ENCODE peak calls at places on chromosomes 1 and 21, in nine cellular contexts. B, S, C, L, I, D, G, N and M are unnamed samples.

GRCh38 chr1:221778535-221779142 is 36.8 kb upstream of the DUSP10 start:
- DNase-seq in B (peak), S (no peak), C (no peak), L (peak), I (no peak), D (peak), G (peak), N (no peak), M (peak)

GRCh38 chr1:35279555-35279904 is 11.0 kb downstream of the ZMYM4 start:
- DNase-seq in B (no peak), S (no peak), C (no peak), L (no peak), I (no peak), D (no peak), G (no peak), N (no peak), M (no peak)

GRCh38 chr1:236124965-236125364 is 17.4 kb upstream of the GPR137B start:
- DNase-seq in B (no peak), S (no peak), C (no peak), L (no peak), I (no peak), D (peak), G (no peak), N (no peak), M (peak)

GRCh38 chr1:55337801-55338447 is 122.8 kb upstream of the USP24 start:
- DNase-seq in B (peak), S (peak), C (peak), L (no peak), I (no peak), D (peak), G (peak), N (no peak), M (peak)

GRCh38 chr1:25787477-25788043 is 12.4 kb upstream of the SELENON start:
- DNase-seq in B (no peak), S (no peak), C (no peak), L (no peak), I (no peak), D (no peak), G (no peak), N (no peak), M (no peak)

GRCh38 chr1:205291577-205291976 is 30.0 kb downstream of the NUAK2 start:
- DNase-seq in B (no peak), S (no peak), C (no peak), L (no peak), I (no peak), D (no peak), G (no peak), N (no peak), M (peak)

GRCh38 chr1:221672160-221672762 is 69.6 kb downstream of the DUSP10 start:
- DNase-seq in B (no peak), S (peak), C (peak), L (no peak), I (no peak), D (no peak), G (no peak), N (no peak), M (no peak)

GRCh38 chr1:199287632-199288031 is 648.8 kb downstream of the PTPRC start:
- DNase-seq in B (no peak), S (peak), C (no peak), L (no peak), I (no peak), D (no peak), G (no peak), N (no peak), M (no peak)

GRCh38 chr1:174134000-174134659 is 25.2 kb upstream of the RABGAP1L start:
- DNase-seq in B (peak), S (no peak), C (no peak), L (no peak), I (no peak), D (peak), G (peak), N (no peak), M (no peak)

GRCh38 chr1:214707306-214708087 is 104.5 kb downstream of the CENPF start:
- DNase-seq in B (no peak), S (peak), C (peak), L (no peak), I (no peak), D (no peak), G (no peak), N (no peak), M (no peak)

DNA sequence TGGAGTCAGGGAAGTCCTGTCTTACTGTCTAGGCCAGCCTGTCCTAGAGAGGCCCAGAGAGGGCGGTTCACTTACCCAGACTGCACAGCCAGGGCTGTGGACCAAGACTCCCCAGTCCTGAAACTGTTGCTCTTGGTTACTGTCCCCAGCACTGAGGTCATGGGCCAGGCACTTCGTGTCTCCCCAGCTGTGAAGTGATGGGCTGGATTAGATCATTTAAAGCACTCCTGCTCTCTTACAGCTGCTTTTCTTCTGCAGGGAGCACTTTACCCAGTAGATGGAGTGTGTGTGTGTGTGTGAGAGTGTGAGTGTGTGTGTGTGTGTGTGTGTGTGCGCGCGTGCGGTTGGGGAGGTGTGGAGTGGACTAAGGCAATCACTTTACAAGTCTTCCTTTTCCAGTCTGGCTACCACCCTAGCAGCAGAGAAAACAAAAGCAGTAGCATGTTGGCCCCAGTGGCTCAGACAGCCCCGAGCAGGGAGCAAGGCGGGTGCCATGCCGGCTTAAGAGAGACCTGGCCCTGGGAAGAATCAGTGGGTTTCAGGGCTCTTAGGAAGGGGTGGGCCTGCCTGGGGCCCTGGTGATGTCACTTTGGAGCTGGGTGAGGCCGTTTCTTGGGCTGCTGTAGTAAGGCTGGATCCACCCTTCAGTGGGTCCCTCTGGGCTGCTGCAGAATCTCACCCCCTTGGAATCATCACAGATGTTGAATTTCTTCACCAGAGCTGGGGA is 2.4 kb downstream of the SPSB1 start:
- DNase-seq in B (peak), S (peak), C (peak), L (no peak), I (no peak), D (peak), G (peak), N (no peak), M (peak)
- TF ChIP-seq CTCF in B (peak), S (peak), C (peak), L (no peak), I (no peak), D (no peak), G (no peak), N (no peak), M (no peak)

GRCh38 chr21:36744560-36745231 is 45.8 kb downstream of the SIM2 start:
- DNase-seq in B (no peak), S (no peak), C (no peak), L (no peak), I (no peak), D (no peak), G (no peak), N (no peak), M (no peak)
- TF ChIP-seq CTCF in B (no peak), S (no peak), C (no peak), L (no peak), I (no peak), D (no peak), G (no peak), N (no peak), M (no peak)

DNA sequence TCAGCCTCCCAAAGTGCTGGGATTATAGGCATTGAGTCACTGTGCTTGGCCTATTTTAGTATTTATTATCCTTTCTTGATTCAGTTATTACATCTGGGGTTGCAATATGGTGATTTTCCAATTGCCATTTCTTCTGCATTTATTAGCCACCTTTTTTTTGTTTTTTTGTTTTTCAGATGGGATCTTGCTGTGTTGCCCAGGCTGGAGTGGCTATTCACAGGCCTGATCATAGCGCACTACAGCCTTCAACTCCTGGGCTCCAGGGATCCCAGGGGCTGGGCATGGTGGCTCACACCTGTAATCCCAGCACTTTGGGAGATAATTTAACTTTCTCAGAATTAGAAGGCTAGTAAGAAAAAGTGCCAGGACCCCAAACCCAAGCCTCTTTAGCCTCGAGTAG is 82.1 kb upstream of the PGD start:
- DNase-seq in B (no peak), S (no peak), C (no peak), L (no peak), I (no peak), D (no peak), G (no peak), N (no peak), M (no peak)
- TF ChIP-seq CTCF in B (no peak), S (no peak), C (no peak), L (no peak), I (no peak), D (no peak), G (no peak), N (no peak), M (no peak)

GRCh38 chr1:169529068-169529642 is 43.4 kb upstream of the SLC19A2 start:
- DNase-seq in B (no peak), S (no peak), C (peak), L (no peak), I (peak), D (peak), G (no peak), N (no peak), M (no peak)
- TF ChIP-seq CTCF in B (no peak), S (no peak), C (no peak), L (no peak), I (no peak), D (no peak), G (no peak), N (no peak), M (no peak)

GRCh38 chr1:24705260-24706073 is 39.8 kb upstream of the CLIC4 start:
- DNase-seq in B (no peak), S (peak), C (peak), L (no peak), I (no peak), D (peak), G (peak), N (peak), M (peak)
- TF ChIP-seq CTCF in B (no peak), S (no peak), C (no peak), L (no peak), I (no peak), D (no peak), G (no peak), N (no peak), M (no peak)

GRCh38 chr21:34986561-34987533 is 62.3 kb downstream of the RUNX1 start:
- DNase-seq in B (peak), S (peak), C (peak), L (peak), I (peak), D (peak), G (peak), N (no peak), M (peak)
- TF ChIP-seq CTCF in B (no peak), S (peak), C (peak), L (no peak), I (peak), D (no peak), G (no peak), N (no peak), M (no peak)

DNA sequence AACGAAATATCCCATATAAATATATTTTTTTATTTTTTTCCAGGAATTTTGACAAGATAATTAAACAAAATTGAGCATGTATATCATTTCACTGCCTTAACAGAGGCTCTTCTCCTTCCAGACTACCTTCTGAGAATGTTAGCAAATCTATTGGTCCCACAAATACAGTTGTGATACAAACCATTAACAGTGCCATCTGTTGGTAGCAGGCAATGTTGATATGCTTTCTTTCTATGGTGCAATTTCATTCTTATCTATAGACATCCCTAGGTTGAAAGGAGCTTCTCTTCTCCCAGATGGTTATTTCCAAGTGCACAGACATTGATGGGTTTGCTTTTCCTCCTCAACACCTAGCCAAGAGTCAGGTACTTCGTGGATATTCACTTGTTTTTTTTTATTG is 303.6 kb downstream of the USH2A start:
- DNase-seq in B (peak), S (peak), C (peak), L (no peak), I (no peak), D (peak), G (peak), N (no peak), M (no peak)
- TF ChIP-seq CTCF in B (peak), S (peak), C (peak), L (no peak), I (peak), D (peak), G (peak), N (no peak), M (no peak)

GRCh38 chr21:45323487-45324380 is 36.0 kb upstream of the POFUT2 start:
- DNase-seq in B (no peak), S (no peak), C (no peak), L (no peak), I (no peak), D (no peak), G (no peak), N (no peak), M (no peak)

GRCh38 chr21:45322960-45323461 is 35.3 kb upstream of the POFUT2 start:
- DNase-seq in B (no peak), S (no peak), C (no peak), L (no peak), I (no peak), D (no peak), G (no peak), N (peak), M (no peak)

GRCh38 chr21:45325206-45326168 is 37.8 kb upstream of the POFUT2 start:
- DNase-seq in B (no peak), S (no peak), C (no peak), L (no peak), I (no peak), D (no peak), G (no peak), N (no peak), M (no peak)

GRCh38 chr21:45326169-45326833 is 38.6 kb upstream of the POFUT2 start:
- DNase-seq in B (no peak), S (no peak), C (no peak), L (no peak), I (no peak), D (peak), G (no peak), N (no peak), M (no peak)

GRCh38 chr21:45324430-45325205 is 36.9 kb upstream of the POFUT2 start:
- DNase-seq in B (no peak), S (no peak), C (no peak), L (no peak), I (no peak), D (no peak), G (no peak), N (no peak), M (no peak)
- TF ChIP-seq CTCF in B (no peak), S (peak), C (no peak), L (no peak), I (no peak), D (no peak), G (no peak), N (no peak), M (no peak)

DNA sequence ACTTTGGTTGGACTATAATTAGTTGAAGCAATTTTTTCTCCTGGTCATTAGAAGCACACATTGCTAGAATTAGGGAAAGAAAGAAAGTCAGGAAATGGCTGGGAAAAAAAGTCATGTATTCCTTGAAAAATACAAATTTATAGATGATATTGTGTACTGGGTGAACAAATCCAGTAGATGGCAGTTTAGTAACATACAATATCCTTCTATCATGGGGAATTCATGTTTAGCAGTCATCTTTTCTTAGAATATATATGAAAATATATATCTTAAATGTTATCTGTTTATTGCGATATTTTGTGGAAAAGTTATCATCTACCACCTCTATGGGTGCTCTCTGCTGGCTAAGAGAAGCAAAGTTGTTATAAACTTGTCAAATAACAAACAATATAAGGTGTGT is 13.1 kb upstream of the ZRANB2 start:
- DNase-seq in B (no peak), S (no peak), C (peak), L (no peak), I (no peak), D (no peak), G (no peak), N (no peak), M (no peak)
- TF ChIP-seq CTCF in B (no peak), S (peak), C (peak), L (no peak), I (no peak), D (no peak), G (peak), N (no peak), M (peak)

GRCh38 chr1:197808843-197809242 is 33.6 kb upstream of the DENND1B start:
- DNase-seq in B (no peak), S (no peak), C (no peak), L (no peak), I (no peak), D (peak), G (no peak), N (no peak), M (no peak)

GRCh38 chr1:197806718-197807117 is 31.4 kb upstream of the DENND1B start:
- DNase-seq in B (no peak), S (no peak), C (no peak), L (no peak), I (no peak), D (no peak), G (no peak), N (no peak), M (no peak)

GRCh38 chr1:197810812-197811211 is 35.5 kb upstream of the DENND1B start:
- DNase-seq in B (no peak), S (no peak), C (no peak), L (no peak), I (no peak), D (no peak), G (no peak), N (no peak), M (no peak)

GRCh38 chr1:197807739-197808453 is 32.6 kb upstream of the DENND1B start:
- DNase-seq in B (no peak), S (no peak), C (no peak), L (no peak), I (no peak), D (peak), G (no peak), N (no peak), M (no peak)

DNA sequence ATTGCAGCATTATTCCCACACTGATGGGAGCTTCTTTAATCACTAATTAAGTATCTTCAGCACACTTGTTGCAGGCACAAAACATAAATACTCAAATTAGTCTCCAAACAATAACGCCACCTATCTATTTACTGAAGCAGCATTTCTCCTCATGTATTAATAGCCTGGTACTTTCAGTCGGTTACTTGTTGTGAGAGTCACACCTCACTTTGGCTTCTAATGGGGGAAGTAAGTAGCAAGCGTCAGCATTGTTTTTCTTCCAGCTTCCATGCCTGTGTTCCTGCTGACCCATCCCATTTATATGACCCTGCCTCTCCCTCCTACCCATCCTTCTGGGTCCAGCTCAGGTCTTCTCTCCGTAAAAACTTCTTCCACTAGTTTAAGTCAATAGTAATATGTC is 31.9 kb upstream of the DENND1B start:
- DNase-seq in B (peak), S (no peak), C (no peak), L (no peak), I (no peak), D (peak), G (peak), N (no peak), M (no peak)
- TF ChIP-seq CTCF in B (no peak), S (no peak), C (no peak), L (no peak), I (no peak), D (no peak), G (no peak), N (no peak), M (no peak)